ENCODE peak calls at places on chromosomes 4 and X, in six cellular contexts. F is mesenchymal stem cell, T is H1, X is H9, Z is IMR-90, J is trophoblast cell. D is an unnamed sample.

GRCh38 chr4:8082517-8083055 is 76.0 kb downstream of the ABLIM2 start:
- DNase-seq in F (peak; percentile 25), T (no peak), X (no peak), Z (no peak), J (no peak), D (no peak)

GRCh38 chrX:54808109-54808604 is 612 bp downstream of the MAGED2 start:
- DNase-seq in F (peak; percentile 62), T (peak; percentile 80), X (peak; percentile 76), Z (no peak), J (no peak), D (peak; percentile 70)

GRCh38 chrX:150084474-150085229 is 146.4 kb upstream of the EOLA2 start:
- DNase-seq in F (no peak), T (no peak), X (no peak), Z (peak; percentile 77), J (no peak), D (no peak)

GRCh38 chr4:151443777-151444176 is 34.8 kb downstream of the FHIP1A start:
- DNase-seq in F (no peak), T (no peak), X (no peak), Z (no peak), J (no peak), D (no peak)

GRCh38 chr4:102363033-102363432 is 17.8 kb upstream of the SLC39A8 start:
- DNase-seq in F (no peak), T (no peak), X (no peak), Z (no peak), J (no peak), D (no peak)

GRCh38 chrX:123153846-123154335 is 30.2 kb upstream of the GRIA3 start:
- DNase-seq in F (no peak), T (no peak), X (no peak), Z (no peak), J (no peak), D (no peak)

GRCh38 chr4:45662996-45663395 is 460.9 kb downstream of the GABRG1 start:
- DNase-seq in F (peak; percentile 3), T (no peak), X (no peak), Z (no peak), J (no peak), D (peak; percentile 5)

GRCh38 chr4:173507471-173508385 is 22.3 kb downstream of the HAND2 start:
- DNase-seq in F (no peak), T (peak; percentile 74), X (no peak), Z (no peak), J (no peak), D (no peak)

GRCh38 chrX:40423299-40423698 is 157.5 kb upstream of the ATP6AP2 start:
- DNase-seq in F (peak; percentile 3), T (no peak), X (no peak), Z (no peak), J (no peak), D (no peak)

GRCh38 chr4:7828011-7828720 is 111.5 kb downstream of the AFAP1 start:
- DNase-seq in F (peak; percentile 99), T (no peak), X (no peak), Z (peak; percentile 100), J (no peak), D (no peak)

GRCh38 chr4:102169345-102169744 is 175.9 kb downstream of the SLC39A8 start:
- DNase-seq in F (peak; percentile 81), T (no peak), X (peak; percentile 47), Z (no peak), J (no peak), D (peak; percentile 20)

GRCh38 chr4:148017801-148018200 is 285.9 kb downstream of the ARHGAP10 start:
- DNase-seq in F (no peak), T (no peak), X (no peak), Z (no peak), J (peak; percentile 15), D (no peak)

GRCh38 chr4:152340818-152341217 is 195.1 kb downstream of the FBXW7 start:
- DNase-seq in F (no peak), T (no peak), X (no peak), Z (no peak), J (no peak), D (no peak)

GRCh38 chr4:126396121-126396520 is 1081.4 kb downstream of the FAT4 start:
- DNase-seq in F (no peak), T (no peak), X (no peak), Z (no peak), J (peak; percentile 66), D (no peak)

GRCh38 chr4:3307891-3308575 is 15.2 kb downstream of the RGS12 start:
- DNase-seq in F (no peak), T (no peak), X (no peak), Z (no peak), J (no peak), D (no peak)

GRCh38 chr4:88522702-88523324 is 763 bp downstream of the PYURF start:
- DNase-seq in F (peak; percentile 60), T (no peak), X (no peak), Z (peak; percentile 33), J (peak; percentile 43), D (peak; percentile 3)

GRCh38 chr4:168832746-168833575 is 177.1 kb downstream of the CBR4 start:
- DNase-seq in F (peak; percentile 54), T (peak; percentile 80), X (peak; percentile 71), Z (no peak), J (peak; percentile 50), D (no peak)

GRCh38 chrX:65644621-65645287 is 22.7 kb upstream of the MSN start:
- DNase-seq in F (peak; percentile 49), T (no peak), X (peak; percentile 27), Z (peak; percentile 79), J (peak; percentile 14), D (no peak)

GRCh38 chrX:3066555-3066954 is 25.3 kb downstream of the ARSF start:
- DNase-seq in F (peak; percentile 3), T (no peak), X (no peak), Z (peak; percentile 3), J (peak; percentile 52), D (no peak)

GRCh38 chr4:112266823-112267222 is 18.9 kb downstream of the TIFA start:
- DNase-seq in F (peak; percentile 28), T (no peak), X (no peak), Z (peak; percentile 52), J (peak; percentile 27), D (no peak)

GRCh38 chr4:159312236-159312635 is 209.4 kb downstream of the RAPGEF2 start:
- DNase-seq in F (no peak), T (no peak), X (no peak), Z (peak; percentile 8), J (no peak), D (no peak)

GRCh38 chrX:52979568-52979967 is 21.2 kb upstream of the FAM156A start:
- DNase-seq in F (no peak), T (no peak), X (no peak), Z (no peak), J (peak; percentile 15), D (no peak)

GRCh38 chr4:37822220-37822619 is 4.3 kb upstream of the PGM2 start:
- DNase-seq in F (no peak), T (no peak), X (no peak), Z (no peak), J (no peak), D (no peak)

GRCh38 chr4:185221912-185222311 is 12.5 kb downstream of the SNX25 start:
- DNase-seq in F (no peak), T (no peak), X (no peak), Z (no peak), J (no peak), D (no peak)

GRCh38 chr4:185224597-185224996 is 15.2 kb downstream of the SNX25 start:
- DNase-seq in F (no peak), T (no peak), X (no peak), Z (no peak), J (no peak), D (no peak)

GRCh38 chr4:185221491-185221890 is 12.1 kb downstream of the SNX25 start:
- DNase-seq in F (peak; percentile 23), T (no peak), X (no peak), Z (peak; percentile 37), J (no peak), D (no peak)

GRCh38 chr4:185219551-185220344 is 10.3 kb downstream of the SNX25 start:
- DNase-seq in F (peak; percentile 66), T (no peak), X (no peak), Z (peak; percentile 78), J (no peak), D (no peak)

GRCh38 chr4:185222598-185222997 is 13.2 kb downstream of the SNX25 start:
- DNase-seq in F (no peak), T (no peak), X (no peak), Z (peak; percentile 87), J (peak; percentile 33), D (no peak)
- H3K9ac ChIP-seq in F (peak overlapping the region; percentile 46), T (no peak overlapping the region), X (no peak overlapping the region), Z (no peak overlapping the region), J (no peak overlapping the region), D (no peak overlapping the region)

GRCh38 chr4:42148453-42148852 is 4.0 kb downstream of the BEND4 start:
- DNase-seq in F (no peak), T (no peak), X (no peak), Z (no peak), J (no peak), D (no peak)

GRCh38 chr4:42142586-42142985 is 9.9 kb downstream of the BEND4 start:
- DNase-seq in F (no peak), T (no peak), X (no peak), Z (peak; percentile 11), J (no peak), D (no peak)

GRCh38 chr4:42149004-42149403 is 3.5 kb downstream of the BEND4 start:
- DNase-seq in F (no peak), T (no peak), X (no peak), Z (no peak), J (no peak), D (no peak)

GRCh38 chr4:42143996-42144395 is 8.5 kb downstream of the BEND4 start:
- DNase-seq in F (no peak), T (no peak), X (no peak), Z (no peak), J (peak; percentile 7), D (no peak)
- H4K91ac ChIP-seq in F (no peak overlapping the region), T (no peak overlapping the region), X (no peak overlapping the region), Z (no peak overlapping the region), J (no peak overlapping the region), D (no peak overlapping the region)

DNA sequence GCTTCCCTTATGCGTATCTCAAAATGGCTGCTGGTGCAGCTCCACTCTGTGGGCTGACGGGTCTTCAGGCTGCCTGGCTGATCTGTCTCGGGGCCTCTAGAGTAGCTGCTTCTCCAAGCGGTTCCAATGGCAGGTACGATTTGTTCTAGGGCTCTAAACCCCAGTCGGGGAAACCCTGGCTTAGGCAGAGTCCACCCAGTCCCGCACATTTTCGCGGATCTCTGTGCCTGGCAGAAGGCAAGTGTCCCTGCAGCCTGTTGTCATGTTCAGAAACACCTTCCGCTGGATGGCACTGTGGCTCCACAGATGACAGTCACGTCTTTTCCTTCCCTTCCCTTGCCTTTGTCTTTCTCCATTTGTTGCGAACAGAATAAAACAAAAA is 54.4 kb downstream of the NBDY start:
- DNase-seq in F (no peak), T (no peak), X (peak; percentile 43), Z (peak; percentile 65), J (peak; percentile 92), D (no peak)
- H3K9ac ChIP-seq in F (peak overlapping the region; percentile 70), T (no peak overlapping the region), X (no peak overlapping the region), Z (peak overlapping the region; percentile 35), J (no peak overlapping the region), D (no peak overlapping the region)

DNA sequence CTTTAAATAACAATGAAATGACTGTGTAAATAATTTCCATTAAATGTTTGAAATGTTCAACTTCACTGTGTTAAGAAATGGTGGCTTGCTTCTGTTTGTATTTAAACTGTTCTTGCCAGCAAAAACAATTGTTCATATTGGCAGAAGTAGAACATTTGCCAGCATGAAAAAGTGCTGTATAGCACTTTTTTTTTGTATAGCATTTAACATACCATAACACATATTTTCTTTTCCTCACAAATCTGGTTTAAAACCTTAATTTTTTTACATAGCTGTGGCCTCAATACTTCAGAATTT is 94.1 kb downstream of the COX18 start:
- DNase-seq in F (no peak), T (no peak), X (no peak), Z (peak; percentile 44), J (peak; percentile 4), D (no peak)
- H4K91ac ChIP-seq in F (no peak overlapping the region), T (no peak overlapping the region), X (no peak overlapping the region), Z (no peak overlapping the region), J (no peak overlapping the region), D (no peak overlapping the region)

D was measured in neuronal stem cell.